ENCODE peak calls at places on chromosomes 1 and 21, in eight cellular contexts. Q is stimulated activated CD8-positive, alpha-beta memory T cell treated with anti-CD3 and anti-CD28 coated beads, Interleukin-15, amount 100 ng/mL, for 24 hours; R is HuH-7.5; D is T-cell; T is naive thymus-derived CD4-positive, alpha-beta T cell; P is progenitor cell of endocrine pancreas; B is cardiac fibroblast; Y is stimulated activated CD4-positive, alpha-beta T cell treated with anti-CD3 and anti-CD28 coated beads, Interleukin-4, amount 100 ng/mL, for 1 hour. L is an unnamed sample.

GRCh38 chr1:228794173-228794572 is 58.9 kb downstream of the RHOU start:
- DNase-seq in D (no peak), Q (no peak), Y (peak), P (no peak), R (no peak), B (no peak), T (peak), L (no peak)

GRCh38 chr21:14875704-14876364 is 189.0 kb downstream of the NRIP1 start:
- DNase-seq in T (no peak), Y (no peak), Q (no peak), P (no peak), D (no peak), R (no peak), B (no peak), L (peak)

GRCh38 chr1:16716691-16717173 is 23.6 kb upstream of the RNU1-4 start:
- DNase-seq in R (peak), D (no peak), T (no peak), P (no peak), Q (no peak), B (no peak), Y (no peak), L (no peak)

GRCh38 chr1:203250936-203251335 is 21.5 kb upstream of the CHIT1 start:
- DNase-seq in Y (no peak), T (no peak), B (no peak), P (no peak), Q (no peak), D (no peak), R (no peak), L (no peak)

GRCh38 chr1:9539165-9539828 is at the start of gene SLC25A33:
- DNase-seq in Y (peak), Q (peak), D (peak), B (peak), R (peak), P (peak), T (peak), L (peak)

GRCh38 chr1:46130144-46130543 is 2.3 kb downstream of the PIK3R3 start:
- DNase-seq in T (no peak), D (no peak), B (no peak), R (no peak), Q (no peak), Y (no peak), P (no peak), L (peak)

GRCh38 chr1:227946624-227947424 is 908 bp downstream of the WNT9A start:
- DNase-seq in R (peak), D (peak), P (peak), Q (no peak), Y (peak), B (peak), T (peak), L (peak)

GRCh38 chr21:33939224-33939623 is 23.6 kb upstream of the ATP5PO start:
- DNase-seq in Y (no peak), P (no peak), R (no peak), T (no peak), B (no peak), Q (no peak), D (no peak), L (no peak)

GRCh38 chr1:25653558-25653957 is 37.0 kb downstream of the MAN1C1 start:
- DNase-seq in Y (no peak), B (no peak), Q (no peak), T (no peak), D (no peak), P (no peak), R (no peak), L (no peak)

GRCh38 chr1:192724670-192725069 is 84.2 kb upstream of the RGS2 start:
- DNase-seq in Q (no peak), D (no peak), P (no peak), R (no peak), B (no peak), T (no peak), Y (no peak), L (no peak)

GRCh38 chr1:160813215-160813614 is 17.2 kb downstream of the LY9 start:
- DNase-seq in T (no peak), D (no peak), Q (no peak), R (no peak), Y (no peak), B (no peak), P (no peak), L (no peak)

GRCh38 chr21:28342229-28342810 is 650.4 kb downstream of the LTN1 start:
- DNase-seq in T (no peak), Q (no peak), P (no peak), R (no peak), B (no peak), Y (no peak), D (no peak), L (no peak)

GRCh38 chr1:29749546-29749945 is 513.2 kb downstream of the PTPRU start:
- DNase-seq in T (no peak), R (no peak), Q (no peak), Y (no peak), D (no peak), B (no peak), P (no peak), L (no peak)

GRCh38 chr1:179025975-179026812 is 500 bp downstream of the FAM20B start:
- DNase-seq in R (peak), T (peak), B (peak), Y (peak), P (peak), Q (peak), D (peak), L (peak)

GRCh38 chr1:19388980-19389379 is 76.9 kb downstream of the SLC66A1 start:
- DNase-seq in P (no peak), Y (no peak), R (no peak), D (no peak), Q (no peak), T (no peak), B (no peak), L (no peak)

GRCh38 chr1:216778763-216779162 is 55.5 kb upstream of the ESRRG start:
- DNase-seq in Q (no peak), D (no peak), B (no peak), T (peak), R (no peak), P (no peak), Y (no peak), L (no peak)

GRCh38 chr1:51294566-51295184 is 35.7 kb downstream of the TTC39A start:
- DNase-seq in D (no peak), Y (no peak), R (no peak), T (no peak), P (no peak), B (no peak), Q (no peak), L (no peak)

GRCh38 chr1:6614019-6614952 is 755 bp downstream of the PHF13 start:
- DNase-seq in P (peak), B (peak), D (no peak), T (no peak), Q (peak), R (peak), Y (peak), L (no peak)

GRCh38 chr1:151553659-151554058 is 13.6 kb downstream of the TUFT1 start:
- DNase-seq in R (no peak), Q (no peak), D (no peak), P (no peak), T (no peak), Y (no peak), B (no peak), L (no peak)

GRCh38 chr21:15138475-15138874 is 73.7 kb upstream of the NRIP1 start:
- DNase-seq in B (no peak), P (no peak), T (no peak), Q (no peak), Y (no peak), D (no peak), R (no peak), L (no peak)

GRCh38 chr21:28922368-28922767 is 70.3 kb downstream of the LTN1 start:
- DNase-seq in P (no peak), T (no peak), R (no peak), D (no peak), B (no peak), Y (no peak), Q (no peak), L (no peak)

GRCh38 chr1:228098323-228098931 is 4.7 kb downstream of the C1orf35 start:
- DNase-seq in R (peak), P (no peak), B (no peak), Q (no peak), D (no peak), T (no peak), Y (no peak), L (no peak)

GRCh38 chr1:28235746-28236655 is at the start of gene ATP5IF1:
- DNase-seq in B (peak), Y (peak), R (peak), D (peak), P (peak), Q (peak), T (peak), L (peak)

GRCh38 chr1:47611992-47612391 is 174.1 kb downstream of the FOXD2 start:
- DNase-seq in P (no peak), Q (no peak), T (no peak), B (no peak), D (no peak), Y (no peak), R (no peak), L (no peak)

GRCh38 chr1:100866041-100866900 is 28.4 kb downstream of the EXTL2 start:
- DNase-seq in Q (no peak), T (peak), P (no peak), D (no peak), Y (no peak), B (peak), R (no peak), L (peak)

GRCh38 chr1:88774151-88774556 is 90.1 kb downstream of the PKN2 start:
- DNase-seq in Y (peak), B (no peak), R (no peak), Q (no peak), D (no peak), P (no peak), T (no peak), L (no peak)

GRCh38 chr1:180674603-180675530 is 43.0 kb downstream of the XPR1 start:
- DNase-seq in Y (no peak), R (no peak), D (no peak), P (no peak), Q (no peak), B (peak), T (no peak), L (no peak)

GRCh38 chr1:40187399-40187798 is 26.2 kb downstream of the RLF start:
- DNase-seq in D (no peak), T (no peak), R (no peak), P (no peak), B (no peak), Y (no peak), Q (no peak), L (no peak)

GRCh38 chr1:213864007-213864406 is 123.8 kb upstream of the PROX1 start:
- DNase-seq in D (no peak), B (no peak), T (no peak), P (no peak), R (no peak), Q (no peak), Y (no peak), L (no peak)

GRCh38 chr1:236916131-236916800 is 88.0 kb downstream of the MT1HL1 start:
- DNase-seq in B (no peak), Y (no peak), R (no peak), Q (no peak), T (no peak), P (no peak), D (no peak), L (no peak)

GRCh38 chr1:51956528-51957509 is 33.7 kb downstream of the RAB3B start:
- DNase-seq in B (peak), P (no peak), T (no peak), Q (no peak), R (no peak), Y (no peak), D (no peak), L (peak)

GRCh38 chr1:248872752-248873408 is 14.0 kb upstream of the ZNF692 start:
- DNase-seq in D (peak), Q (peak), P (peak), Y (peak), T (peak), R (peak), B (peak), L (peak)

GRCh38 chr1:21520899-21521716 is 11.9 kb downstream of the ALPL start:
- DNase-seq in D (no peak), Y (no peak), R (no peak), P (no peak), Q (no peak), B (peak), T (no peak), L (no peak)

GRCh38 chr1:2240251-2241156 is 12.4 kb downstream of the SKI start:
- DNase-seq in P (no peak), T (no peak), B (peak), R (no peak), Q (no peak), D (no peak), Y (peak), L (peak)

GRCh38 chr1:151846062-151846568 is 6.5 kb upstream of the C2CD4D start:
- DNase-seq in R (no peak), T (no peak), Q (no peak), P (no peak), D (no peak), B (peak), Y (no peak), L (peak)

GRCh38 chr1:24325587-24326449 is 6.7 kb downstream of the GRHL3 start:
- DNase-seq in Q (no peak), R (no peak), D (no peak), P (no peak), Y (no peak), B (no peak), T (no peak), L (no peak)